ENCODE peak calls at places on chromosomes 6 and 20, in five cellular contexts. M is GOT3; Z is NCI-H510A; U is activated CD8-positive, alpha-beta memory T cell treated with anti-CD3 and anti-CD28 coated beads, Interleukin-2, amount 50 U/mL, for 4 hours; D is nucleus accumbens. O is an unnamed sample.

GRCh38 chr20:39967806-39968205 is 721.2 kb downstream of the MAFB start:
- DNase-seq in M (no peak), Z (no peak), D (no peak), U (no peak), O (no peak)

GRCh38 chr6:112035446-112035845 is 18.5 kb upstream of the CCN6 start:
- DNase-seq in Z (no peak), D (no peak), M (no peak), U (no peak), O (no peak)

GRCh38 chr6:156396791-156397418 is 380.3 kb upstream of the ARID1B start:
- DNase-seq in U (peak; percentile 18), D (no peak), M (no peak), Z (no peak), O (peak; percentile 7)

GRCh38 chr6:46629698-46630097 is 22.9 kb downstream of the CYP39A1 start:
- DNase-seq in Z (no peak), U (no peak), D (no peak), M (no peak), O (no peak)

GRCh38 chr6:16544006-16544405 is 217.3 kb downstream of the ATXN1 start:
- DNase-seq in U (no peak), Z (no peak), D (no peak), M (no peak), O (no peak)

GRCh38 chr6:32920610-32921188 is 20.1 kb downstream of the HLA-DMB start:
- DNase-seq in M (no peak), Z (no peak), U (no peak), D (no peak), O (no peak)

GRCh38 chr20:10271470-10272219 is 53.0 kb downstream of the SNAP25 start:
- DNase-seq in U (no peak), M (no peak), D (no peak), Z (no peak), O (peak; percentile 69)

GRCh38 chr20:24492031-24492607 is 22.7 kb downstream of the SYNDIG1 start:
- DNase-seq in U (no peak), Z (no peak), D (no peak), M (no peak), O (peak; percentile 38)

GRCh38 chr6:8029243-8029870 is 34.8 kb downstream of the BLOC1S5 start:
- DNase-seq in D (no peak), M (no peak), U (no peak), Z (no peak), O (no peak)

GRCh38 chr6:44698602-44699001 is 311.1 kb downstream of the CDC5L start:
- DNase-seq in U (no peak), M (no peak), D (no peak), Z (no peak), O (no peak)

GRCh38 chr6:86942761-86943526 is 5.6 kb downstream of the HTR1E start:
- DNase-seq in D (no peak), Z (no peak), M (no peak), U (no peak), O (no peak)

GRCh38 chr20:7976015-7976414 is 35.8 kb upstream of the HAO1 start:
- DNase-seq in U (no peak), M (no peak), D (no peak), Z (no peak), O (no peak)

GRCh38 chr20:43559588-43559987 is 761 bp downstream of the SGK2 start:
- DNase-seq in U (no peak), Z (no peak), D (no peak), M (no peak), O (no peak)

GRCh38 chr6:130970839-130971410 is 92.1 kb downstream of the EPB41L2 start:
- DNase-seq in M (no peak), Z (no peak), U (no peak), D (no peak), O (no peak)

GRCh38 chr20:49951160-49951559 is 15.0 kb downstream of the RNF114 start:
- DNase-seq in U (no peak), Z (no peak), D (no peak), M (no peak), O (no peak)

GRCh38 chr6:157314705-157315321 is 8.5 kb downstream of the TMEM242 start:
- DNase-seq in M (no peak), U (no peak), Z (no peak), D (no peak), O (no peak)

GRCh38 chr20:7608246-7608645 is 332.0 kb downstream of the HAO1 start:
- DNase-seq in Z (no peak), U (no peak), M (no peak), D (no peak), O (no peak)

GRCh38 chr6:159979136-159979874 is 10.4 kb downstream of the IGF2R start:
- DNase-seq in Z (peak; percentile 26), D (peak; percentile 36), U (peak; percentile 71), M (no peak), O (no peak)

GRCh38 chr6:106486236-106486635 is 125.7 kb downstream of the CRYBG1 start:
- DNase-seq in M (no peak), U (no peak), Z (no peak), D (no peak), O (no peak)

GRCh38 chr20:15674253-15675145 is 898.7 kb downstream of the KIF16B start:
- DNase-seq in U (no peak), Z (no peak), D (no peak), M (no peak), O (no peak)

GRCh38 chr6:40037271-40037670 is 103.0 kb upstream of the MOCS1 start:
- DNase-seq in D (no peak), U (no peak), M (no peak), Z (no peak), O (no peak)

GRCh38 chr6:129350278-129350677 is 359.7 kb downstream of the ARHGAP18 start:
- DNase-seq in U (no peak), D (no peak), Z (no peak), M (no peak), O (no peak)

GRCh38 chr6:21664263-21665081 is 70.9 kb downstream of the SOX4 start:
- DNase-seq in U (no peak), M (no peak), Z (peak; percentile 16), D (no peak), O (peak; percentile 51)

GRCh38 chr6:149212202-149212601 is 105.3 kb upstream of the TAB2 start:
- DNase-seq in M (no peak), Z (no peak), D (no peak), U (no peak), O (no peak)

GRCh38 chr6:163416640-163417253 is 2.2 kb downstream of the QKI start:
- DNase-seq in Z (no peak), D (no peak), U (peak; percentile 36), M (no peak), O (no peak)